ENCODE peak calls at places on chromosomes 5 and 9, in four cellular contexts. V is GM12891, B is K562, S is GM12878. O is an unnamed sample.

GRCh38 chr5:6525910-6526309 is 77.3 kb downstream of the UBE2QL1 start:
- DNase-seq in V (peak), B (peak), S (no peak), O (no peak)

GRCh38 chr9:126146254-126147145 is 180.1 kb upstream of the MVB12B start:
- DNase-seq in V (peak), B (peak), S (peak), O (no peak)

GRCh38 chr9:2576631-2577030 is 45.0 kb upstream of the VLDLR start:
- DNase-seq in V (no peak), B (no peak), S (no peak), O (no peak)

GRCh38 chr5:157449011-157449723 is 10.8 kb upstream of the NIPAL4 start:
- DNase-seq in V (no peak), B (no peak), S (no peak), O (no peak)

GRCh38 chr5:132825824-132826391 is 4.5 kb downstream of the SHROOM1 start:
- DNase-seq in V (no peak), B (no peak), S (no peak), O (no peak)

GRCh38 chr9:33785914-33786313 is 9.4 kb upstream of the PRSS3 start:
- DNase-seq in V (no peak), B (peak), S (no peak), O (no peak)

GRCh38 chr5:140112685-140113179 is 1.2 kb upstream of the PURA start:
- DNase-seq in V (no peak), B (no peak), S (no peak), O (no peak)

GRCh38 chr5:60891667-60892066 is 47.6 kb upstream of the ELOVL7 start:
- DNase-seq in V (no peak), B (no peak), S (no peak), O (no peak)

GRCh38 chr5:17896605-17897004 is 262.3 kb downstream of the TAF11L14 start:
- DNase-seq in V (no peak), B (no peak), S (no peak), O (no peak)

GRCh38 chr5:17192191-17192590 is 25.2 kb upstream of the BASP1 start:
- DNase-seq in V (no peak), B (no peak), S (no peak), O (no peak)

GRCh38 chr5:139640432-139641115 is 7.6 kb upstream of the CXXC5 start:
- DNase-seq in V (no peak), B (no peak), S (no peak), O (no peak)

GRCh38 chr9:76456202-76456926 is 2.6 kb upstream of the GCNT1 start:
- DNase-seq in V (no peak), B (peak), S (no peak), O (no peak)

GRCh38 chr9:29625292-29625731 is 2052.0 kb upstream of the C9orf72 start:
- DNase-seq in V (no peak), B (no peak), S (no peak), O (no peak)

GRCh38 chr5:181223041-181223728 is at the start of gene TRIM41:
- DNase-seq in V (peak), B (peak), S (peak), O (peak)

GRCh38 chr5:150486402-150487198 is 21.3 kb upstream of the NDST1 start:
- DNase-seq in V (peak), B (peak), S (no peak), O (peak)

GRCh38 chr9:11893331-11893730 is 799.9 kb upstream of the TYRP1 start:
- DNase-seq in V (no peak), B (no peak), S (no peak), O (no peak)

GRCh38 chr9:75170898-75171360 is 82.6 kb downstream of the OSTF1 start:
- DNase-seq in V (no peak), B (peak), S (no peak), O (no peak)

GRCh38 chr9:85290019-85290418 is 451.7 kb downstream of the AGTPBP1 start:
- DNase-seq in V (no peak), B (no peak), S (no peak), O (no peak)

GRCh38 chr9:880725-881124 is 39.2 kb downstream of the DMRT1 start:
- DNase-seq in V (no peak), B (no peak), S (peak), O (no peak)

GRCh38 chr5:67725591-67725990 is 490.0 kb upstream of the PIK3R1 start:
- DNase-seq in V (no peak), B (no peak), S (no peak), O (no peak)

GRCh38 chr9:128288273-128289004 is 12.4 kb downstream of the SWI5 start:
- DNase-seq in V (no peak), B (peak), S (no peak), O (no peak)

GRCh38 chr5:155943516-155944407 is 383.2 kb upstream of the SGCD start:
- DNase-seq in V (peak), B (peak), S (no peak), O (no peak)

GRCh38 chr9:32376295-32376694 is 8.1 kb upstream of the ACO1 start:
- DNase-seq in V (no peak), B (no peak), S (no peak), O (no peak)

GRCh38 chr5:143641549-143641955 is 170.4 kb upstream of the HMHB1 start:
- DNase-seq in V (no peak), B (no peak), S (peak), O (no peak)

GRCh38 chr9:127574089-127574921 is 37.8 kb upstream of the STXBP1 start:
- DNase-seq in V (no peak), B (no peak), S (no peak), O (no peak)

GRCh38 chr5:98121036-98121936 is 652.2 kb upstream of the RGMB start:
- DNase-seq in V (no peak), B (peak), S (no peak), O (no peak)

GRCh38 chr9:81902191-81902590 is 26.0 kb upstream of the SPATA31D4 start:
- DNase-seq in V (no peak), B (no peak), S (no peak), O (no peak)

GRCh38 chr5:116494784-116495480 is 79.7 kb downstream of the SEMA6A start:
- DNase-seq in V (no peak), B (no peak), S (no peak), O (no peak)

GRCh38 chr5:72160959-72161358 is 53.7 kb downstream of the MAP1B start:
- DNase-seq in V (no peak), B (no peak), S (no peak), O (no peak)

GRCh38 chr9:71814226-71814625 is 45.9 kb upstream of the CEMIP2 start:
- DNase-seq in V (no peak), B (no peak), S (no peak), O (no peak)

GRCh38 chr9:137969008-137969407 is 91.4 kb downstream of the CACNA1B start:
- DNase-seq in V (no peak), B (no peak), S (no peak), O (no peak)

GRCh38 chr9:92122061-92122460 is 6.8 kb upstream of the SPTLC1 start:
- DNase-seq in V (no peak), B (no peak), S (no peak), O (no peak)

GRCh38 chr5:73388371-73388684 is 60.2 kb downstream of the FOXD1 start:
- DNase-seq in V (no peak), B (no peak), S (no peak), O (no peak)

GRCh38 chr9:27248702-27249101 is 48.2 kb downstream of the EQTN start:
- DNase-seq in V (no peak), B (no peak), S (no peak), O (no peak)

GRCh38 chr5:178126556-178126955 is 4.3 kb upstream of the RMND5B start:
- DNase-seq in V (no peak), B (peak), S (no peak), O (no peak)

GRCh38 chr9:73137286-73137899 is 14.3 kb upstream of the ANXA1 start:
- DNase-seq in V (no peak), B (no peak), S (no peak), O (no peak)

GRCh38 chr5:176536132-176536901 is 885 bp downstream of the RNF44 start:
- DNase-seq in V (peak), B (peak), S (no peak), O (peak)

GRCh38 chr9:119802621-119803020 is 433.4 kb upstream of the BRINP1 start:
- DNase-seq in V (no peak), B (no peak), S (no peak), O (no peak)

GRCh38 chr9:132008871-132009812 is 70.5 kb downstream of the MED27 start:
- DNase-seq in V (no peak), B (no peak), S (no peak), O (no peak)

GRCh38 chr9:75941066-75941465 is 50.6 kb downstream of the PCSK5 start:
- DNase-seq in V (no peak), B (no peak), S (no peak), O (no peak)

DNA sequence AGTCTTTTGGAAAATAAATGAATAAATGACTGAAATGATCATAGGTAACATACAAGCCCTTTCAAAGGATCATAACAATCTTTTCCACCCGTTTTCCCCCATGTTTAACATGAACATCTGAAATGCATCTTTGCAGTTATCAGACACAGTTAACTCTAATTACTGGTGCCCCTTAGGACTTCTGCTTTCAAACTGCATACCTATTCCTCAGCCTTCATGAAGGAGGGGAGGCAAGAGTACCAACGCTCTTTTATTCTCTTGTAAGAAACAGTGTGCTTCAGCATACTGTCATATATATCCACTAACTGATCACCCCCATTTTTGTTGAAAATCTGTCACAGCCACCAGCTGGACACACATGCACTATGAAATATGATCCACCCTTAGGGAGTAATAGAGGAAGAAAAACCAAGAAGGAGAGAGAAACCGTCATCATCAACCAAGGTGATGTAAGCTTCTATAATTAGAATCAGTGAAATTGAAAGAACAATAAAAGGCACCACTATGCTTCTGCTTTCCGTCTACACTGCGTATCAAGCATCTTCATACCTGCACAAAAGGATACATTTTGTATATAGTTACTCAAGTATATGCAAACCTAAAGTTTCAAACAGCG is 98.7 kb downstream of the RAPGEF6 start:
- DNase-seq in V (no peak), B (peak), S (peak), O (peak)
- TF ChIP-seq SPI1 in V (peak), B (no peak), S (peak), O (no peak)

DNA sequence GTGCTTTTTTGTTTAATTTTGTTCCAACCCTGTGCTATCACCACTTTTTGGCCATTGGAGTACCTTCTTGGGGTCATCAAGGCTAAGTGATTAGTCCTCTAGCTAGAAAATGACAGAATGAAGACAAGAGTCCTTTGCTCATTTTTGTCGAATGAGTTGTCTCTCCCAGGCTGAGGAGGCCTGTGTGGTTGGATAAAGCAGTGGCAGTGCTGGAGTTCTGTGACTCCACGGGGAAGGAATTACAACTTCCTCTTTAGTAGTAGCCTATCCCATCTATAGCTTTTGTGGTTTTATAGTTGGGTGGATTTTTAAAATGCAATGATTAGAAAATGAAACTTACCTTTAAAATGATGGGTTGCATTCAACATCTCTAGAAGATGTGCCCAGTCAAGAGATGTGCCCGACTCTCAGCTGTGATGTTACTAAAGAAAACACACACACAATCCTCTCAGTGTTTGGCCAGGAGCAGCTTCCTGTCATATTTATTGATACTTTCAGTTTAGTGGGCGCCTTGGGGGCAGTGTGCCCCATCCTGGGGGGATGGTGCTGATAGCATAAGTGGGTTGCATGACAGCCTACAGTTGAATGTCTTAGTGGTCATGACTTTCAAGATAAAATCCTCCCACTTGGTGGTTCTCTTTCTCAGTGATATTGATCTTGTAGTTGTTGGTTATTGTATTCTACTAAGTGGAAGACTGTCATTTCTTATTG is 11.9 kb downstream of the OTULINL start:
- DNase-seq in V (no peak), B (no peak), S (no peak), O (no peak)
- TF ChIP-seq SPI1 in V (no peak), B (no peak), S (no peak), O (no peak)

DNA sequence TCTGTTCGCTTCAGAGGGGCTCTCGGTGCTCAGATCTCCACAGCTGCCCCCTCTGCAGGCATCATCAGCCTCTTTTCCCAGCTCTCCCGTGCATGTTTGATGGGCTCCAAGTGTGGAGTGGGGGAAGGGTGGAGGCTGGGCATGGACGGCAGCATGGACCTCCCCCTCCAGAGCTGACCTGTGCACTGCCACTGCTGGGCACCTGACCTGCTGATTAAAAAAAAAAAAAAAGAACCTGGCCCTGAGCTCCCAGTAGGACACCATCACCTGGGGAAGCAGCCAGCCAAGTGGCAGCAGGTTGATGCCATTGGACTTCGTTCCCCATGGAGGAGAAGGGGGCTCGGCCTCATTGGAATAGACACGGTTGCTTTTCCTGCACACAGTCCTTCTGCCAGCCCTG is 15.0 kb upstream of the BRD3OS start:
- DNase-seq in V (no peak), B (no peak), S (no peak), O (no peak)
- TF ChIP-seq SPI1 in V (no peak), B (no peak), S (no peak), O (no peak)

DNA sequence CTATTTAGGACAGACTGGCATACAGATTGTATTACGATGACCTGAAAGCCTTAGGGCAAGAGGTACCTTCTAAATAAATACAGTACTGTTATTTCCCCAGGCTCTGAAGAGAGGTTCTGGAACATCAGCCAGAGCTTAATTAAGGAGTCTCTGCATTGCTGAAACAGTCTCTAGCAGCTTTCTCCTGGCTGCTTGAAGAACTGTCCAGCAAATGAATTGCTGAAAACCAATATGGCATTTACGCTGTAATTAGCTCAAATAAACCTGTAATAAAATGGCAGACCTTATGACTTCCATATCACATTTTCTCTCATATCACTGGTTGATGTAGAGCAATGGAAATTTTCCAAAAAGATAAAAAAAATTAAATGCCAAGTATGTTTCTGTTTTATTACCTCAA is 636.3 kb downstream of the GABRG2 start:
- DNase-seq in V (no peak), B (no peak), S (no peak), O (no peak)
- TF ChIP-seq SPI1 in V (no peak), B (no peak), S (no peak), O (no peak)

GRCh38 chr5:158955636-158956035 is 144.1 kb downstream of the EBF1 start:
- DNase-seq in V (no peak), B (no peak), S (no peak), O (no peak)

GRCh38 chr5:158952951-158953350 is 146.8 kb downstream of the EBF1 start:
- DNase-seq in V (no peak), B (no peak), S (no peak), O (no peak)

GRCh38 chr5:158951461-158951860 is 148.3 kb downstream of the EBF1 start:
- DNase-seq in V (no peak), B (no peak), S (no peak), O (no peak)

GRCh38 chr5:158953929-158954534 is 145.7 kb downstream of the EBF1 start:
- DNase-seq in V (no peak), B (no peak), S (peak), O (peak)

DNA sequence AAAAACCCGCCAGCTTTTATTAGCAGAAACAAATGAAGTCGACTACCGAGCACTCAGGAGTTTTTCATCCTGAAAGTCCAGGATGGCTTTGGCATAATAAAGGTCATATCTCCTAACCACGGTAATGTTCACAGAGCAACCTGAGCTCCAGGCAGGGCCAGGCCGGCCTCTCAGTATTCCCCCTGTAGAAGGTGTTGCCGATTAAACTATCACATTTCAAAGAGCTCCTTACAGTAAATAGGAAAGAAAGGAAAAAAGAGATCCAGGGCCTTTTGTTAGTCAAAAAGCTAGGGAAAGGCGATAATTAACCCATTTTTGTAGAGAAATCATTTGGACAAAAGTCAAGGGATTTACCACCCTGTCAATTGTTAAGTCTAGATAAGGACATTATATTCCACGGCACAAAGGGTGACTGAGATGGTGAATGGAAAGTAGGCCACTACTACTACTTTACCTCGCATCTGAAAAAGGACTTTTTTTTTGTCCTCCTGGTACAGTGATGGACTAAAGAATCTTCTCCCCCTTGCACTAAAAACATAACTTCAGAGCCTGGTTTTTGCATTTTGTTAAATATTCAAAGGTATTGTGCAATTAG is 147.7 kb downstream of the EBF1 start:
- DNase-seq in V (no peak), B (no peak), S (no peak), O (no peak)
- TF ChIP-seq SPI1 in V (no peak), B (no peak), S (no peak), O (no peak)

DNA sequence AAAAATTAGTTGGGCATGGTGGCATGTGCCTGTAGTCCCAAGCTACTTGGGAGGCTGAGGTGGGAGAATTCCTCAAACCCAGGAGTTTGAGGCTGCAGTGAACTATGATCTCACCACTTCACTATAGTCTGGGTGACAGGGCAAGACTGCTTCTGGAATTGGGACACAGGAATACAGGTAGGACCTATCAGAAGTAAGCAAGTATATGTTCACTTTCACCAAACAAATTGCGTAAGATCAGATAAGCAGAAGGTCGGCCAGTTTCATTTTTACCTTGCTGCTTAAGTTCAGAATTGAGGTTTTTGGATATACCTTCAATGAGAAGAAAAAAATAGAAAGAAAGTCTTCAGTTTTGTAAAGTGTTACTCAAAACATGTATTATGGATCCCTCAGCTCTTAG is 171.7 kb downstream of the MAT2B start:
- DNase-seq in V (no peak), B (no peak), S (no peak), O (no peak)
- TF ChIP-seq SPI1 in V (no peak), B (no peak), S (no peak), O (no peak)

O was measured in HL-60.